ENCODE peak calls at places on chromosome 13, in five cellular contexts. Z, S, Y, B and N are unnamed samples.

GRCh38 chr13:109955598-109955997 is 169.2 kb upstream of the IRS2 start:
- DNase-seq in Z (no peak), S (peak; percentile 74), Y (no peak), B (no peak), N (no peak)

GRCh38 chr13:114339779-114340534 is 25.7 kb downstream of the CHAMP1 start:
- DNase-seq in Z (no peak), S (peak; percentile 66), Y (peak; percentile 56), B (peak; percentile 66), N (no peak)

GRCh38 chr13:101474419-101474957 is 22.0 kb downstream of the ITGBL1 start:
- DNase-seq in Z (no peak), S (peak; percentile 91), Y (no peak), B (no peak), N (no peak)

GRCh38 chr13:59269476-59269875 is 894.3 kb downstream of the DIAPH3 start:
- DNase-seq in Z (no peak), S (peak; percentile 55), Y (no peak), B (no peak), N (no peak)

GRCh38 chr13:106433066-106433465 is 102.4 kb downstream of the EFNB2 start:
- DNase-seq in Z (no peak), S (peak; percentile 16), Y (no peak), B (no peak), N (no peak)

GRCh38 chr13:23771966-23772365 is 117.2 kb downstream of the MIPEP start:
- DNase-seq in Z (no peak), S (peak; percentile 65), Y (no peak), B (no peak), N (no peak)

GRCh38 chr13:33016414-33017409 is at the start of gene KL:
- DNase-seq in Z (no peak), S (no peak), Y (peak; percentile 20), B (peak; percentile 62), N (no peak)

GRCh38 chr13:22194106-22194810 is 523.4 kb downstream of the FGF9 start:
- DNase-seq in Z (no peak), S (peak; percentile 20), Y (no peak), B (no peak), N (no peak)

GRCh38 chr13:50531917-50532899 is 311.3 kb downstream of the DLEU7 start:
- DNase-seq in Z (no peak), S (peak; percentile 53), Y (peak; percentile 18), B (no peak), N (no peak)

GRCh38 chr13:46609052-46609451 is 56.1 kb downstream of the LRCH1 start:
- DNase-seq in Z (no peak), S (no peak), Y (no peak), B (no peak), N (no peak)

GRCh38 chr13:46686171-46686570 is 110.8 kb downstream of the ESD start:
- DNase-seq in Z (no peak), S (no peak), Y (no peak), B (no peak), N (no peak)

GRCh38 chr13:40992678-40993077 is 26.4 kb downstream of the ELF1 start:
- DNase-seq in Z (no peak), S (no peak), Y (no peak), B (no peak), N (no peak)

GRCh38 chr13:86446311-86446710 is 647.1 kb upstream of the SLITRK6 start:
- DNase-seq in Z (no peak), S (peak; percentile 1), Y (no peak), B (no peak), N (no peak)

GRCh38 chr13:97749174-97749573 is 204.3 kb upstream of the IPO5 start:
- DNase-seq in Z (no peak), S (no peak), Y (no peak), B (peak; percentile 19), N (no peak)

GRCh38 chr13:91184244-91184926 is 163.1 kb upstream of the MIR17HG start:
- DNase-seq in Z (no peak), S (no peak), Y (no peak), B (no peak), N (no peak)

GRCh38 chr13:57874530-57874929 is 243.0 kb downstream of the PCDH17 start:
- DNase-seq in Z (no peak), S (no peak), Y (no peak), B (no peak), N (no peak)

GRCh38 chr13:25085125-25085742 is 10.7 kb upstream of the PABPC3 start:
- DNase-seq in Z (no peak), S (peak; percentile 35), Y (peak; percentile 37), B (peak; percentile 67), N (peak; percentile 19)

GRCh38 chr13:37173214-37173613 is 67.8 kb upstream of the CSNK1A1L start:
- DNase-seq in Z (no peak), S (peak; percentile 96), Y (no peak), B (no peak), N (no peak)

GRCh38 chr13:31437975-31438374 is 238.2 kb downstream of the B3GLCT start:
- DNase-seq in Z (no peak), S (no peak), Y (no peak), B (peak; percentile 36), N (no peak)

GRCh38 chr13:49214917-49215376 is 5.2 kb upstream of the MLNR start:
- DNase-seq in Z (no peak), S (no peak), Y (peak; percentile 51), B (peak; percentile 71), N (peak; percentile 31)

GRCh38 chr13:72677431-72677830 is 50.0 kb downstream of the MZT1 start:
- DNase-seq in Z (no peak), S (no peak), Y (no peak), B (no peak), N (no peak)

GRCh38 chr13:21230516-21230915 is 54.1 kb downstream of the MRPL57 start:
- DNase-seq in Z (no peak), S (no peak), Y (no peak), B (no peak), N (no peak)

GRCh38 chr13:95948646-95949045 is 104.6 kb downstream of the UGGT2 start:
- DNase-seq in Z (no peak), S (peak; percentile 5), Y (no peak), B (no peak), N (no peak)

GRCh38 chr13:113004126-113004525 is 35.1 kb downstream of the MCF2L start:
- DNase-seq in Z (no peak), S (no peak), Y (no peak), B (no peak), N (no peak)

GRCh38 chr13:40458283-40459031 is 208.0 kb downstream of the FOXO1 start:
- DNase-seq in Z (no peak), S (no peak), Y (no peak), B (no peak), N (no peak)

GRCh38 chr13:50740052-50740741 is 103.3 kb downstream of the DLEU7 start:
- DNase-seq in Z (no peak), S (peak; percentile 90), Y (no peak), B (no peak), N (no peak)

GRCh38 chr13:29801737-29802305 is 48.6 kb downstream of the UBL3 start:
- DNase-seq in Z (no peak), S (peak; percentile 22), Y (no peak), B (peak; percentile 27), N (no peak)

GRCh38 chr13:74061939-74062595 is 72.1 kb downstream of the KLF12 start:
- DNase-seq in Z (peak; percentile 31), S (peak; percentile 74), Y (peak; percentile 39), B (peak; percentile 84), N (peak; percentile 61)

GRCh38 chr13:91375119-91375729 is 23.2 kb upstream of the GPC5 start:
- DNase-seq in Z (no peak), S (peak; percentile 5), Y (peak; percentile 46), B (peak; percentile 54), N (no peak)

GRCh38 chr13:40477623-40478608 is 188.5 kb downstream of the FOXO1 start:
- DNase-seq in Z (peak; percentile 45), S (no peak), Y (no peak), B (no peak), N (no peak)

GRCh38 chr13:78595458-78595818 is 7.9 kb downstream of the POU4F1 start:
- DNase-seq in Z (no peak), S (no peak), Y (peak; percentile 20), B (no peak), N (no peak)

GRCh38 chr13:100515410-100515800 is 73.2 kb downstream of the GGACT start:
- DNase-seq in Z (no peak), S (no peak), Y (no peak), B (no peak), N (no peak)

GRCh38 chr13:93777504-93777903 is 550.9 kb downstream of the GPC6 start:
- DNase-seq in Z (no peak), S (no peak), Y (no peak), B (no peak), N (no peak)
- TF ChIP-seq CTCF in Z (no peak), S (no peak), Y (no peak), B (no peak), N (no peak)

GRCh38 chr13:80341098-80341701 is at the start of gene SPRY2:
- DNase-seq in Z (peak; percentile 92), S (peak; percentile 96), Y (peak; percentile 59), B (peak; percentile 70), N (no peak)
- TF ChIP-seq CTCF in Z (no peak), S (no peak), Y (no peak), B (no peak), N (no peak)

DNA sequence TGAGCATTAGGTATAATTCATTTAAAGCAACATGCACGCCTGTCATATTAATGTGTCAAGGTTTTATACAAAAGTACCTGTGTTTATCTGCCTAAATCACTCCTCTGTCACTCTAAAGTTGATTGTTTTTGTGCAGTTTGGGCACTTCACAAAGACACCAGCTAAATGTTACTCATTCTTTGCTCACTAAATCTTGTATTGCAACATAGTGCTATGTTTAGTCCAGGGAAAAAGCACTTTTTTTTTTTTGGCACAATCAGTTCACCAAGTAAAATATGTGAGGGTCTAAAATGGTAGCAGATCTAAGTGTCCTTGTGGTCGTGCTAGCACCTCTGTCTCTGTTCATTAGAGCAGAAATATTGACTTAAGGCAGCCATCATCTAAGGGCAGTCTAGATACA is 2526.7 kb upstream of the PCDH20 start:
- DNase-seq in Z (no peak), S (no peak), Y (no peak), B (no peak), N (no peak)
- TF ChIP-seq CTCF in Z (no peak), S (no peak), Y (no peak), B (no peak), N (no peak)

DNA sequence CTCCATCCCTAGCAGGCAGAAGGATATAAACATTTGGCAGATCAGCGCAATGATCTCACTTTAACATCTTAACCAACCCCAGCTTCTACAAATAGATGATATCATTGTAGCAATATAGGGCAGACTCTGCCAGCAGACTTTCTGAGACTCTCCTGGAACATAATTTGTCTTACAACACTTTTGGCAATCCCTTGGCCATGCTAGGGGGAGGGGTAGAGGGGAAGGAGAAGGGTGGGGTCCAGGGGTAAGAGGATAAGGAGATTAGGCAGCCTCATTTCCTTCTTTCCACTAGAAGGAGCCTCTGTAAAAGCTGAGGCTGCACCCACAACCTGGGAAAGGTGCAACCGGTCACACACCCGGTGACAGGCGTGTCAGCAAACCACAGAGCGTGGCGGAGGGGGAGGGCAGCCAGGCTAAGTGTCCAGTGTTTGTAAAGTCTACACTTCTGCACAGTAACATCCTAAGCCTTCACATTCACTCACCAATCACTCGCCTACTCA is 8.7 kb upstream of the UBAC2 start:
- DNase-seq in Z (no peak), S (peak; percentile 22), Y (no peak), B (no peak), N (no peak)
- TF ChIP-seq CTCF in Z (no peak), S (no peak), Y (no peak), B (no peak), N (no peak)